ENCODE peak calls at places on chromosomes 12 and 14, in eight cellular contexts. D is WTC11; Z is left colon; E is non-pigmented ciliary epithelial cell; F is right lobe of liver; B is lung; U is activated CD8-positive, alpha-beta memory T cell treated with anti-CD3 and anti-CD28 coated beads, Interleukin-2, amount 10 ng/mL, durations not matched to agents 7 days and 5 days; O is NCI-H1092. K is an unnamed sample.

GRCh38 chr14:71482701-71483100 is 449.5 kb upstream of the RGS6 start:
- DNase-seq in Z (no peak), E (no peak), F (no peak), B (no peak), U (no peak), D (no peak), O (no peak), K (no peak)

GRCh38 chr12:42617622-42618021 is 28.1 kb upstream of the PRICKLE1 start:
- DNase-seq in B (no peak), D (no peak), U (no peak), E (no peak), F (no peak), Z (no peak), O (no peak), K (no peak)

GRCh38 chr12:79329933-79330332 is 360.8 kb downstream of the PAWR start:
- DNase-seq in F (no peak), O (no peak), B (no peak), E (peak), D (no peak), U (no peak), Z (no peak), K (no peak)

GRCh38 chr14:99191663-99192621 is 80.1 kb downstream of the BCL11B start:
- DNase-seq in D (no peak), O (peak), U (peak), E (no peak), B (peak), Z (peak), F (peak), K (no peak)

GRCh38 chr12:19912996-19913395 is 455.3 kb upstream of the PDE3A start:
- DNase-seq in F (peak), O (no peak), B (no peak), D (no peak), Z (peak), U (no peak), E (no peak), K (no peak)

GRCh38 chr12:52526511-52526951 is 6.3 kb upstream of the KRT5 start:
- DNase-seq in D (no peak), F (peak), Z (no peak), U (peak), E (no peak), O (no peak), B (no peak), K (no peak)

GRCh38 chr14:74682169-74682952 is 30.5 kb downstream of the AREL1 start:
- DNase-seq in D (no peak), U (no peak), Z (no peak), E (no peak), B (no peak), F (no peak), O (no peak), K (peak)

GRCh38 chr14:100384819-100385813 is 62.0 kb downstream of the SLC25A47 start:
- DNase-seq in D (no peak), B (no peak), U (no peak), F (no peak), Z (no peak), E (no peak), O (no peak), K (no peak)

GRCh38 chr12:47033081-47033480 is 46.3 kb upstream of the PCED1B start:
- DNase-seq in Z (no peak), O (no peak), E (no peak), U (no peak), D (peak), F (peak), B (peak), K (no peak)

GRCh38 chr12:120376890-120377572 is 8.1 kb upstream of the MSI1 start:
- DNase-seq in O (no peak), U (no peak), B (no peak), Z (no peak), E (no peak), F (no peak), D (no peak), K (no peak)

GRCh38 chr12:64120568-64120967 is 101.5 kb downstream of the KICS2 start:
- DNase-seq in E (no peak), U (no peak), D (no peak), F (no peak), B (no peak), Z (no peak), O (no peak), K (no peak)

GRCh38 chr14:42222924-42223471 is 616.3 kb downstream of the LRFN5 start:
- DNase-seq in B (no peak), F (no peak), Z (no peak), O (peak), U (no peak), D (no peak), E (peak), K (no peak)

GRCh38 chr12:54749191-54749818 is 101.1 kb upstream of the DCD start:
- DNase-seq in U (peak), B (no peak), F (no peak), D (no peak), Z (no peak), O (peak), E (peak), K (no peak)

GRCh38 chr12:31874961-31875608 is 84.1 kb upstream of the RESF1 start:
- DNase-seq in D (no peak), B (no peak), F (peak), O (no peak), U (peak), Z (peak), E (peak), K (no peak)

GRCh38 chr12:48917857-48918537 is 7.3 kb downstream of the FKBP11 start:
- DNase-seq in F (no peak), B (no peak), U (peak), D (no peak), O (no peak), E (no peak), Z (peak), K (no peak)

GRCh38 chr12:24560867-24561266 is 388.0 kb downstream of the BCAT1 start:
- DNase-seq in Z (no peak), U (no peak), O (no peak), B (no peak), D (no peak), F (no peak), E (no peak), K (no peak)

GRCh38 chr14:36655054-36655381 is 6.6 kb upstream of the PAX9 start:
- DNase-seq in B (no peak), D (peak), O (no peak), U (no peak), Z (no peak), E (no peak), F (no peak), K (no peak)

GRCh38 chr12:113650476-113650875 is 178.8 kb upstream of the LHX5 start:
- DNase-seq in U (no peak), F (no peak), B (no peak), E (no peak), Z (no peak), O (no peak), D (no peak), K (no peak)

GRCh38 chr14:99271288-99271941 is 582 bp downstream of the BCL11B start:
- DNase-seq in D (no peak), Z (no peak), E (no peak), F (no peak), O (no peak), B (no peak), U (no peak), K (no peak)